ENCODE peak calls at places on chromosomes 16 and 17, in five cellular contexts. U is keratinocyte, S is cerebellum, W is SK-N-SH, N is lower leg skin. X is an unnamed sample.

GRCh38 chr17:79741751-79742588 is 11.2 kb downstream of the ENPP7 start:
- DNase-seq in U (no peak), S (peak; percentile 80), W (peak; percentile 99), N (peak; percentile 42), X (no peak)

GRCh38 chr17:64507418-64507766 is 615 bp downstream of the CEP95 start:
- DNase-seq in U (no peak), S (peak; percentile 57), W (peak; percentile 62), N (peak; percentile 27), X (no peak)

GRCh38 chr17:64406321-64407200 is 15.9 kb upstream of the PECAM1 start:
- DNase-seq in U (no peak), S (no peak), W (no peak), N (no peak), X (no peak)

GRCh38 chr17:80656590-80656989 is 112.0 kb downstream of the RPTOR start:
- DNase-seq in U (no peak), S (no peak), W (no peak), N (no peak), X (no peak)

GRCh38 chr17:77394540-77395295 is 253.9 kb downstream of the SEC14L1 start:
- DNase-seq in U (no peak), S (no peak), W (no peak), N (no peak), X (no peak)

GRCh38 chr16:58024673-58025350 is 742 bp upstream of the MMP15 start:
- DNase-seq in U (no peak), S (no peak), W (peak; percentile 49), N (no peak), X (no peak)

GRCh38 chr17:10216213-10216982 is 18.0 kb upstream of the GAS7 start:
- DNase-seq in U (no peak), S (peak; percentile 23), W (no peak), N (no peak), X (no peak)

GRCh38 chr16:48057085-48057484 is 98.7 kb downstream of the ABCC12 start:
- DNase-seq in U (no peak), S (no peak), W (no peak), N (no peak), X (no peak)

GRCh38 chr17:5331506-5331905 is 49.4 kb downstream of the RABEP1 start:
- DNase-seq in U (no peak), S (no peak), W (no peak), N (no peak), X (no peak)

GRCh38 chr16:12553191-12553590 is 250.5 kb downstream of the CPPED1 start:
- DNase-seq in U (peak; percentile 21), S (no peak), W (no peak), N (peak; percentile 47), X (no peak)

GRCh38 chr17:3763777-3764170 is 37.2 kb downstream of the ITGAE start:
- DNase-seq in U (no peak), S (no peak), W (no peak), N (no peak), X (no peak)

GRCh38 chr16:57245472-57246113 is 534 bp downstream of the ARL2BP start:
- DNase-seq in U (no peak), S (peak; percentile 56), W (peak; percentile 62), N (no peak), X (no peak)

GRCh38 chr16:2082171-2082982 is 34.6 kb downstream of the TSC2 start:
- DNase-seq in U (no peak), S (peak; percentile 76), W (no peak), N (no peak), X (no peak)

GRCh38 chr17:43683928-43684653 is 22.4 kb upstream of the MEOX1 start:
- DNase-seq in U (no peak), S (no peak), W (no peak), N (no peak), X (no peak)

GRCh38 chr16:54577566-54578180 is 291.1 kb upstream of the IRX3 start:
- DNase-seq in U (no peak), S (no peak), W (no peak), N (no peak), X (no peak)

GRCh38 chr16:81510016-81510415 is 65.4 kb downstream of the CMIP start:
- DNase-seq in U (no peak), S (no peak), W (no peak), N (no peak), X (no peak)

GRCh38 chr17:78378225-78379133 is at the start of gene PGS1:
- DNase-seq in U (no peak), S (peak; percentile 86), W (peak; percentile 97), N (peak; percentile 68), X (no peak)

GRCh38 chr16:6682142-6682811 is 650.4 kb upstream of the RBFOX1 start:
- DNase-seq in U (no peak), S (peak; percentile 34), W (peak; percentile 53), N (peak; percentile 16), X (no peak)

GRCh38 chr17:79944821-79945391 is 90.8 kb downstream of the TBC1D16 start:
- DNase-seq in U (no peak), S (no peak), W (peak; percentile 35), N (no peak), X (no peak)

GRCh38 chr17:77315551-77316190 is 174.9 kb downstream of the SEC14L1 start:
- DNase-seq in U (no peak), S (no peak), W (peak; percentile 87), N (no peak), X (no peak)

GRCh38 chr17:15143524-15143923 is 121.6 kb downstream of the PMP22 start:
- DNase-seq in U (no peak), S (no peak), W (no peak), N (no peak), X (no peak)

GRCh38 chr17:77473615-77474226 is 333.0 kb downstream of the SEC14L1 start:
- DNase-seq in U (no peak), S (no peak), W (no peak), N (no peak), X (no peak)

GRCh38 chr16:47732806-47733150 is 271.6 kb downstream of the PHKB start:
- DNase-seq in U (peak; percentile 42), S (no peak), W (no peak), N (no peak), X (no peak)

X was measured in vagina.